ENCODE peak calls at places on chromosome 13, in eight cellular contexts. One of them, this sample, is unnamed.

GRCh38 chr13:104477256-104477655 is 1411.0 kb upstream of the SLC10A2 start:
- DNase-seq in endothelial cell: no peak
- DNase-seq in HFFc6: no peak
- DNase-seq in amygdala: no peak
- DNase-seq in T-cell: no peak
- DNase-seq in AG09319: no peak
- DNase-seq in cardiac muscle cell: no peak
- DNase-seq in AG08396: no peak
- DNase-seq in this sample: no peak

GRCh38 chr13:51364404-51365008 is 25.0 kb downstream of the SERPINE3 start:
- DNase-seq in AG08396: peak; percentile 25
- DNase-seq in T-cell: no peak
- DNase-seq in cardiac muscle cell: peak; percentile 45
- DNase-seq in AG09319: no peak
- DNase-seq in amygdala: no peak
- DNase-seq in endothelial cell: no peak
- DNase-seq in HFFc6: peak; percentile 40
- DNase-seq in this sample: no peak

GRCh38 chr13:31733066-31733465 is 6.3 kb upstream of the RXFP2 start:
- DNase-seq in HFFc6: no peak
- DNase-seq in endothelial cell: no peak
- DNase-seq in T-cell: no peak
- DNase-seq in AG08396: no peak
- DNase-seq in amygdala: no peak
- DNase-seq in AG09319: no peak
- DNase-seq in cardiac muscle cell: peak; percentile 26
- DNase-seq in this sample: no peak

GRCh38 chr13:74771964-74772363 is 637.8 kb upstream of the KLF12 start:
- DNase-seq in T-cell: no peak
- DNase-seq in HFFc6: peak; percentile 86
- DNase-seq in AG08396: peak; percentile 12
- DNase-seq in endothelial cell: no peak
- DNase-seq in amygdala: no peak
- DNase-seq in cardiac muscle cell: peak; percentile 77
- DNase-seq in AG09319: no peak
- DNase-seq in this sample: peak; percentile 13

GRCh38 chr13:112481458-112481857 is 105.3 kb downstream of the SPACA7 start:
- DNase-seq in amygdala: no peak
- DNase-seq in HFFc6: peak; percentile 11
- DNase-seq in AG08396: no peak
- DNase-seq in cardiac muscle cell: no peak
- DNase-seq in T-cell: no peak
- DNase-seq in AG09319: no peak
- DNase-seq in endothelial cell: no peak
- DNase-seq in this sample: no peak

GRCh38 chr13:109254271-109254670 is 532.1 kb downstream of the IRS2 start:
- DNase-seq in AG09319: no peak
- DNase-seq in endothelial cell: no peak
- DNase-seq in AG08396: no peak
- DNase-seq in cardiac muscle cell: no peak
- DNase-seq in amygdala: no peak
- DNase-seq in T-cell: no peak
- DNase-seq in HFFc6: no peak
- DNase-seq in this sample: no peak

GRCh38 chr13:114090476-114090875 is 41.9 kb downstream of the RASA3 start:
- DNase-seq in HFFc6: no peak
- DNase-seq in T-cell: no peak
- DNase-seq in AG08396: no peak
- DNase-seq in AG09319: no peak
- DNase-seq in amygdala: no peak
- DNase-seq in endothelial cell: no peak
- DNase-seq in cardiac muscle cell: no peak
- DNase-seq in this sample: no peak

GRCh38 chr13:101829484-101829883 is 377.0 kb downstream of the ITGBL1 start:
- DNase-seq in AG09319: no peak
- DNase-seq in AG08396: no peak
- DNase-seq in amygdala: no peak
- DNase-seq in T-cell: no peak
- DNase-seq in HFFc6: no peak
- DNase-seq in endothelial cell: no peak
- DNase-seq in cardiac muscle cell: no peak
- DNase-seq in this sample: peak; percentile 44

GRCh38 chr13:28655566-28655965 is 3.4 kb upstream of the POMP start:
- DNase-seq in amygdala: no peak
- DNase-seq in endothelial cell: no peak
- DNase-seq in cardiac muscle cell: peak; percentile 46
- DNase-seq in AG09319: no peak
- DNase-seq in T-cell: no peak
- DNase-seq in HFFc6: peak; percentile 66
- DNase-seq in AG08396: peak; percentile 57
- DNase-seq in this sample: no peak

GRCh38 chr13:92303428-92303827 is 905.0 kb downstream of the GPC5 start:
- DNase-seq in AG09319: no peak
- DNase-seq in T-cell: no peak
- DNase-seq in endothelial cell: no peak
- DNase-seq in AG08396: no peak
- DNase-seq in amygdala: no peak
- DNase-seq in HFFc6: no peak
- DNase-seq in cardiac muscle cell: peak; percentile 98
- DNase-seq in this sample: no peak

GRCh38 chr13:101415358-101416174 is 742 bp downstream of the NALCN start:
- DNase-seq in AG09319: no peak
- DNase-seq in HFFc6: no peak
- DNase-seq in AG08396: no peak
- DNase-seq in amygdala: no peak
- DNase-seq in endothelial cell: no peak
- DNase-seq in T-cell: no peak
- DNase-seq in cardiac muscle cell: no peak
- DNase-seq in this sample: no peak

GRCh38 chr13:79481685-79482052 is 714 bp downstream of the NDFIP2 start:
- DNase-seq in endothelial cell: no peak
- DNase-seq in AG08396: no peak
- DNase-seq in AG09319: no peak
- DNase-seq in HFFc6: no peak
- DNase-seq in T-cell: peak; percentile 39
- DNase-seq in amygdala: no peak
- DNase-seq in cardiac muscle cell: no peak
- DNase-seq in this sample: no peak

GRCh38 chr13:45518525-45519235 is 53.9 kb downstream of the COG3 start:
- DNase-seq in cardiac muscle cell: peak; percentile 48
- DNase-seq in AG08396: peak; percentile 21
- DNase-seq in T-cell: no peak
- DNase-seq in AG09319: no peak
- DNase-seq in endothelial cell: no peak
- DNase-seq in HFFc6: peak; percentile 75
- DNase-seq in amygdala: no peak
- DNase-seq in this sample: no peak

GRCh38 chr13:111115051-111115840 is at the start of gene ARHGEF7:
- DNase-seq in T-cell: no peak
- DNase-seq in AG09319: no peak
- DNase-seq in amygdala: no peak
- DNase-seq in cardiac muscle cell: no peak
- DNase-seq in HFFc6: no peak
- DNase-seq in AG08396: peak; percentile 55
- DNase-seq in endothelial cell: peak; percentile 46
- DNase-seq in this sample: no peak

GRCh38 chr13:74015137-74015536 is 119.1 kb downstream of the KLF12 start:
- DNase-seq in endothelial cell: no peak
- DNase-seq in HFFc6: peak; percentile 4
- DNase-seq in T-cell: no peak
- DNase-seq in AG09319: no peak
- DNase-seq in amygdala: no peak
- DNase-seq in cardiac muscle cell: peak; percentile 4
- DNase-seq in AG08396: no peak
- DNase-seq in this sample: no peak

GRCh38 chr13:38879278-38879677 is 111.4 kb downstream of the STOML3 start:
- DNase-seq in cardiac muscle cell: no peak
- DNase-seq in AG09319: no peak
- DNase-seq in AG08396: no peak
- DNase-seq in endothelial cell: no peak
- DNase-seq in T-cell: no peak
- DNase-seq in HFFc6: no peak
- DNase-seq in amygdala: no peak
- DNase-seq in this sample: peak; percentile 44

GRCh38 chr13:35917252-35917941 is 213.8 kb downstream of the DCLK1 start:
- DNase-seq in AG09319: no peak
- DNase-seq in amygdala: no peak
- DNase-seq in HFFc6: no peak
- DNase-seq in cardiac muscle cell: peak; percentile 10
- DNase-seq in AG08396: peak; percentile 24
- DNase-seq in T-cell: no peak
- DNase-seq in endothelial cell: no peak
- DNase-seq in this sample: no peak

GRCh38 chr13:92808007-92808406 is 418.6 kb upstream of the GPC6 start:
- DNase-seq in cardiac muscle cell: no peak
- DNase-seq in amygdala: no peak
- DNase-seq in HFFc6: no peak
- DNase-seq in T-cell: no peak
- DNase-seq in AG08396: no peak
- DNase-seq in endothelial cell: no peak
- DNase-seq in AG09319: no peak
- DNase-seq in this sample: no peak

GRCh38 chr13:44088911-44089851 is 209.5 kb downstream of the LACC1 start:
- DNase-seq in cardiac muscle cell: no peak
- DNase-seq in amygdala: no peak
- DNase-seq in AG08396: no peak
- DNase-seq in HFFc6: peak; percentile 17
- DNase-seq in AG09319: no peak
- DNase-seq in T-cell: no peak
- DNase-seq in endothelial cell: no peak
- DNase-seq in this sample: no peak

GRCh38 chr13:66994097-66994496 is 236.0 kb downstream of the PCDH9 start:
- DNase-seq in AG08396: peak; percentile 7
- DNase-seq in amygdala: peak; percentile 87
- DNase-seq in cardiac muscle cell: peak; percentile 85
- DNase-seq in T-cell: no peak
- DNase-seq in endothelial cell: peak; percentile 85
- DNase-seq in AG09319: no peak
- DNase-seq in HFFc6: no peak
- DNase-seq in this sample: peak; percentile 38